ENCODE peak calls at places on chromosomes 5 and 9, in ten cellular contexts. H, I, T, B, U, Q, Z, Y, E and X are unnamed samples.

GRCh38 chr5:116525680-116526079 is 48.9 kb downstream of the SEMA6A start:
- DNase-seq in H (no peak), I (no peak), T (no peak), B (no peak), U (no peak), Q (no peak), Z (no peak), Y (no peak), E (no peak), X (no peak)

GRCh38 chr9:135561391-135562234 is at the start of gene PAEP:
- DNase-seq in H (no peak), I (no peak), T (peak; percentile 63), B (no peak), U (no peak), Q (no peak), Z (no peak), Y (no peak), E (no peak), X (no peak)

GRCh38 chr5:15554542-15554941 is 54.6 kb downstream of the FBXL7 start:
- DNase-seq in H (no peak), I (no peak), T (no peak), B (no peak), U (no peak), Q (no peak), Z (no peak), Y (no peak), E (no peak), X (no peak)

GRCh38 chr9:6355728-6356127 is 27.6 kb downstream of the TPD52L3 start:
- DNase-seq in H (no peak), I (peak; percentile 27), T (no peak), B (no peak), U (no peak), Q (no peak), Z (no peak), Y (no peak), E (no peak), X (no peak)

GRCh38 chr9:128587453-128587852 is 35.1 kb downstream of the SPTAN1 start:
- DNase-seq in H (no peak), I (no peak), T (no peak), B (no peak), U (no peak), Q (no peak), Z (peak; percentile 66), Y (no peak), E (no peak), X (no peak)

GRCh38 chr5:35618297-35618636 is 604 bp downstream of the SPEF2 start:
- DNase-seq in H (no peak), I (no peak), T (no peak), B (no peak), U (no peak), Q (no peak), Z (no peak), Y (no peak), E (no peak), X (no peak)

GRCh38 chr5:141850183-141850768 is 27.9 kb downstream of the PCDH1 start:
- DNase-seq in H (no peak), I (no peak), T (no peak), B (peak; percentile 16), U (no peak), Q (peak; percentile 6), Z (peak; percentile 81), Y (no peak), E (peak; percentile 56), X (no peak)

GRCh38 chr5:111854196-111854595 is 97.2 kb upstream of the NREP start:
- DNase-seq in H (no peak), I (no peak), T (no peak), B (no peak), U (no peak), Q (no peak), Z (no peak), Y (peak; percentile 28), E (no peak), X (no peak)

GRCh38 chr5:170809551-170809950 is 26.0 kb downstream of the GABRP start:
- DNase-seq in H (no peak), I (peak; percentile 11), T (no peak), B (no peak), U (no peak), Q (peak; percentile 29), Z (no peak), Y (no peak), E (no peak), X (no peak)

GRCh38 chr9:133104718-133105460 is 16.2 kb downstream of the RALGDS start:
- DNase-seq in H (no peak), I (no peak), T (no peak), B (no peak), U (no peak), Q (no peak), Z (no peak), Y (no peak), E (no peak), X (peak; percentile 55)

GRCh38 chr5:55402199-55402598 is 94.4 kb downstream of the MTREX start:
- DNase-seq in H (no peak), I (no peak), T (no peak), B (no peak), U (no peak), Q (no peak), Z (no peak), Y (no peak), E (no peak), X (no peak)

GRCh38 chr5:64318175-64318574 is 152.5 kb downstream of the RNF180 start:
- DNase-seq in H (no peak), I (no peak), T (no peak), B (no peak), U (no peak), Q (no peak), Z (no peak), Y (no peak), E (no peak), X (no peak)

GRCh38 chr9:94867281-94867841 is 140.9 kb downstream of the AOPEP start:
- DNase-seq in H (no peak), I (peak; percentile 93), T (no peak), B (no peak), U (peak; percentile 65), Q (no peak), Z (no peak), Y (peak; percentile 80), E (no peak), X (peak; percentile 81)

GRCh38 chr5:138331449-138332368 is at the start of gene CDC25C:
- DNase-seq in H (peak; percentile 98), I (peak; percentile 98), T (peak; percentile 98), B (peak; percentile 94), U (peak; percentile 98), Q (peak; percentile 88), Z (peak; percentile 96), Y (peak; percentile 98), E (peak; percentile 96), X (peak; percentile 99)